ENCODE peak calls at places on chromosomes 5 and 9, in six cellular contexts. Q is tibial artery, K is ovary, O is colonic mucosa, X is PC-3, D is astrocyte. E is an unnamed sample.

GRCh38 chr5:140044041-140044440 is 942 bp upstream of the NRG2 start:
- DNase-seq in D (no peak), X (no peak), O (no peak), Q (no peak), K (no peak), E (no peak)

GRCh38 chr9:135907006-135907434 is 326 bp downstream of the CAMSAP1 start:
- DNase-seq in K (no peak), X (peak; percentile 3), D (no peak), Q (no peak), O (no peak), E (no peak)

GRCh38 chr9:107711528-107711927 is 222.0 kb upstream of the KLF4 start:
- DNase-seq in O (peak; percentile 89), D (peak; percentile 86), Q (no peak), X (peak; percentile 97), K (peak; percentile 53), E (peak; percentile 15)

GRCh38 chr5:24714757-24715156 is 70.0 kb upstream of the CDH10 start:
- DNase-seq in Q (no peak), K (no peak), X (no peak), D (peak; percentile 16), O (no peak), E (no peak)

GRCh38 chr5:111454198-111454606 is 58.1 kb downstream of the STARD4 start:
- DNase-seq in K (no peak), Q (no peak), O (no peak), X (peak; percentile 10), D (peak; percentile 68), E (no peak)

GRCh38 chr5:102818934-102819333 is 63.8 kb downstream of the PAM start:
- DNase-seq in Q (no peak), K (no peak), X (no peak), D (no peak), O (no peak), E (no peak)

GRCh38 chr9:70010015-70010414 is 33.6 kb upstream of the MAMDC2 start:
- DNase-seq in D (no peak), O (no peak), X (no peak), K (no peak), Q (no peak), E (no peak)

GRCh38 chr9:123924727-123925126 is 5.2 kb downstream of the DENND1A start:
- DNase-seq in X (peak; percentile 53), Q (no peak), O (no peak), D (no peak), K (no peak), E (no peak)

GRCh38 chr9:4382722-4383317 is 83.0 kb upstream of the GLIS3 start:
- DNase-seq in Q (no peak), X (peak; percentile 50), K (no peak), O (no peak), D (no peak), E (no peak)

GRCh38 chr5:111512026-111512405 is 319 bp downstream of the STARD4 start:
- DNase-seq in Q (peak; percentile 70), D (peak; percentile 41), O (no peak), K (no peak), X (peak; percentile 44), E (no peak)

GRCh38 chr9:126702501-126703329 is 89.0 kb downstream of the LMX1B start:
- DNase-seq in O (no peak), Q (peak; percentile 66), D (no peak), K (no peak), X (no peak), E (no peak)

GRCh38 chr5:14174235-14174636 is 31.1 kb downstream of the TRIO start:
- DNase-seq in X (no peak), K (no peak), D (no peak), O (no peak), Q (no peak), E (no peak)

GRCh38 chr5:152572812-152573211 is 167.7 kb upstream of the NMUR2 start:
- DNase-seq in X (no peak), K (no peak), O (no peak), D (no peak), Q (no peak), E (no peak)

GRCh38 chr9:122356627-122357026 is 14.2 kb upstream of the PTGS1 start:
- DNase-seq in D (no peak), X (no peak), K (no peak), Q (no peak), O (no peak), E (no peak)
- TF ChIP-seq CTCF in D (peak; percentile 24), X (peak; percentile 44), K (no peak), Q (no peak), O (no peak), E (peak; percentile 13)

DNA sequence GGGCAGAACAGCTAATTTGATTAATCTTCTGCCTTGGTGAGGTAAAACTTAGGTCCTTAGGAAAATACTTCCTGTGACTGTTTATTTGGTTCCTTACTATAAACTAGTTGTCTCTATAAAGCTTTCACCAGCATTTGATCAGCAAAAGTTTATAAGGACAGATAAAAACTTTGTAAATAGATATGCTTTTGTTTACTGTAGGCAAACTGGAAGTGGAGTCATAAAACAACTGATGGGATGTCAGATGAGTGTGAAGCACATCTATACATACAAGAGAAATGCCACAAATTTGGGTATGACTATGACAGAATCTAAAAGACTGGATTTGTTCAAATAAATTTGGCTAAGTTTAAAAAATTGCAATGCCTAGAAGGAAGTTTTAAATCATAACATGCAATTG is 5.5 kb downstream of the PTGER4 start:
- DNase-seq in Q (no peak), O (no peak), X (peak; percentile 53), D (no peak), K (no peak), E (no peak)
- H3K27ac ChIP-seq in Q (peak overlapping the region; percentile 87), O (peak overlapping the region; percentile 41), X (no peak overlapping the region), D (no peak overlapping the region), K (no peak overlapping the region), E (peak overlapping the region; percentile 97)

GRCh38 chr5:170300361-170301013 is 2.9 kb upstream of the LCP2 start:
- DNase-seq in O (no peak), K (no peak), X (no peak), D (no peak), Q (no peak), E (no peak)

GRCh38 chr5:170302729-170303501 is 5.3 kb upstream of the LCP2 start:
- DNase-seq in Q (no peak), O (no peak), D (no peak), K (peak; percentile 84), X (no peak), E (peak; percentile 77)

GRCh38 chr5:170301149-170301548 is 3.6 kb upstream of the LCP2 start:
- DNase-seq in O (no peak), X (no peak), K (no peak), D (no peak), Q (no peak), E (no peak)

GRCh38 chr5:170303564-170303963 is 6.0 kb upstream of the LCP2 start:
- DNase-seq in D (no peak), K (no peak), O (no peak), Q (no peak), X (no peak), E (no peak)

DNA sequence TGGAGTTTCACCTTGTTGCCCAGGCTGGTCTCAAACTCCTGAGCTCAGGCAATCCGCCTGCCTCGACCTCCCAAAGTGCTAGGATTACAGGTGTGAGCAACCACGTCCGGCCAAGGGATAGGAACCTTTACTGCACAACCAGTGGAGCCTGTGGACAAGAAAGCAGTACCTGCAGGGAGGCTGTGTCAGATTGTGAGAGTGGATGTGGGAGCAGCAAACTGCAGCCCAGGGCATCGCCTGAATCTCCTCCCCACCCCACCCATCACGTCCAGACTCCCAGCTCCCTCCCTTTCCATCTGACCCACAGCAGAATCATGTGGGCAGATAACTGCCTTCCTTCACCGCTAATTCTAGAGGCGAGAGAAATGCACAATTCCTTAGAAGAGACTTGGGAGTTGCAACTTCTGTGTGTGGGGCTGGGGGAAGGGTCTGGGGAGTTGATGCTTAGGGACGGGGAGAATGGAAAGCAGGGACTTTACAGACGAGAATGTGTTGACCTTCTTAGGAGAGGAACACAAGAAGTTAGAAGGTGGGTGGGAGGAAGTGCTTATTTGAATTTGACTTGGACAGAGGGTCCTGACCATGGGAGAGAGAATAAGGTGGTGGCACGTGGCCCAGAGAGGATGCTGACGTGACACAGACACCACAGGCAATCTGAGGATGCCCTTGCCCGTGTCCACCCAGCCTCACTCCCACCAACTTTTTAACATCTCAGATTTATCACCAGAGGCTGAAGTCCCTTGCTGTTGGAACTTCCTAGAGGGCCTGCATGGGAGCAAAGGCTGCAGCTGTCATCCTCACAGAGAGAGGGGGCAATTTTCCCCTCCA is 4.5 kb upstream of the LCP2 start:
- DNase-seq in K (no peak), X (no peak), Q (no peak), O (no peak), D (no peak), E (no peak)
- H3K4me3 ChIP-seq in K (no peak overlapping the region), X (no peak overlapping the region), Q (no peak overlapping the region), O (no peak overlapping the region), D (no peak overlapping the region), E (no peak overlapping the region)

GRCh38 chr5:128667148-128667547 is 129.1 kb upstream of the FBN2 start:
- DNase-seq in Q (no peak), K (no peak), O (no peak), X (peak; percentile 25), D (no peak), E (no peak)
- TF ChIP-seq CTCF in Q (no peak), K (no peak), O (no peak), X (peak; percentile 50), D (no peak), E (no peak)

GRCh38 chr5:124655943-124656459 is 90.4 kb downstream of the ZNF608 start:
- DNase-seq in O (peak; percentile 81), D (peak; percentile 91), X (peak; percentile 87), K (no peak), Q (no peak), E (no peak)
- H3K27ac ChIP-seq in O (peak overlapping the region; percentile 60), D (peak overlapping the region; percentile 69), X (peak overlapping the region; percentile 86), K (no peak overlapping the region), Q (peak overlapping the region; percentile 27), E (peak overlapping the region; percentile 42)